ENCODE peak calls at places on chromosomes 1 and 21, in five cellular contexts. P is GM12891; G is DND-41; V is CD8-positive, alpha-beta memory T cell; Y is fibroblast of lung. I is an unnamed sample.

GRCh38 chr1:153465728-153466625 is 5.5 kb upstream of the S100A7 start:
- DNase-seq in G (peak), P (peak), Y (peak), V (peak), I (peak)

GRCh38 chr1:51829058-51829457 is 49.5 kb downstream of the NRDC start:
- DNase-seq in P (no peak), G (no peak), V (no peak), Y (no peak), I (no peak)

GRCh38 chr1:30335997-30336390 is 387.4 kb downstream of the MATN1 start:
- DNase-seq in Y (no peak), G (no peak), V (no peak), P (no peak), I (no peak)

GRCh38 chr21:42151148-42152074 is 67.5 kb upstream of the ABCG1 start:
- DNase-seq in G (no peak), V (no peak), Y (no peak), P (no peak), I (no peak)

GRCh38 chr1:162283657-162284056 is 93.0 kb downstream of the SPATA46 start:
- DNase-seq in V (no peak), Y (no peak), G (no peak), P (no peak), I (no peak)

GRCh38 chr1:151799179-151800022 is 5.8 kb downstream of the LINGO4 start:
- DNase-seq in P (no peak), G (no peak), Y (no peak), V (no peak), I (no peak)

GRCh38 chr1:167789501-167789900 is 67.7 kb downstream of the MPZL1 start:
- DNase-seq in G (no peak), P (no peak), Y (no peak), V (no peak), I (no peak)

GRCh38 chr21:24509131-24509530 is 1098.2 kb downstream of the MRPL39 start:
- DNase-seq in V (no peak), G (no peak), P (no peak), Y (no peak), I (no peak)

GRCh38 chr1:154219511-154219910 is 1.2 kb upstream of the UBAP2L start:
- DNase-seq in V (no peak), P (no peak), Y (peak), G (no peak), I (no peak)

GRCh38 chr1:183198463-183198862 is 12.4 kb downstream of the LAMC2 start:
- DNase-seq in Y (peak), V (no peak), P (no peak), G (no peak), I (no peak)

GRCh38 chr21:26003428-26003827 is 167.1 kb downstream of the APP start:
- DNase-seq in V (no peak), Y (no peak), P (no peak), G (no peak), I (no peak)

GRCh38 chr21:15000076-15000475 is 64.7 kb downstream of the NRIP1 start:
- DNase-seq in V (no peak), P (no peak), Y (peak), G (no peak), I (no peak)

GRCh38 chr21:43640437-43640836 is 18.9 kb downstream of the HSF2BP start:
- DNase-seq in P (no peak), V (no peak), Y (no peak), G (no peak), I (no peak)

GRCh38 chr1:222909586-222909985 is 94.7 kb downstream of the DISP1 start:
- DNase-seq in P (no peak), Y (peak), V (no peak), G (no peak), I (no peak)